ENCODE peak calls at places on chromosomes 3 and 15, in seven cellular contexts. F is tibial nerve, G is HCT116, O is psoas muscle, P is gastrocnemius medialis, A is uterus, W is IMR-90. Y is an unnamed sample.

GRCh38 chr3:160084998-160085397 is 96.4 kb downstream of the IL12A start:
- DNase-seq in W (no peak), O (no peak), G (no peak), P (no peak), F (no peak), A (no peak), Y (peak)

GRCh38 chr15:62899090-62899493 is 143.5 kb upstream of the TPM1 start:
- DNase-seq in W (no peak), F (no peak), P (no peak), O (no peak), A (peak), G (no peak), Y (no peak)

GRCh38 chr3:277873-278272 is 81.3 kb downstream of the CHL1 start:
- DNase-seq in O (no peak), W (no peak), A (no peak), P (no peak), F (no peak), G (no peak), Y (no peak)

GRCh38 chr3:59737209-59737608 is 687.4 kb upstream of the CFAP20DC start:
- DNase-seq in O (no peak), G (no peak), A (no peak), P (no peak), F (no peak), W (no peak), Y (no peak)

GRCh38 chr3:119145500-119146167 is at the start of gene TEX55:
- DNase-seq in P (no peak), F (no peak), O (no peak), A (no peak), G (peak), W (peak), Y (peak)

GRCh38 chr15:40893733-40894688 is at the start of gene VPS18:
- DNase-seq in W (peak), F (peak), P (peak), O (peak), A (peak), G (peak), Y (peak)

GRCh38 chr3:27311400-27311799 is 57.8 kb downstream of the NEK10 start:
- DNase-seq in O (no peak), F (no peak), A (no peak), G (peak), W (peak), P (no peak), Y (peak)

GRCh38 chr3:29525254-29525881 is 244.5 kb downstream of the RBMS3 start:
- DNase-seq in G (no peak), P (peak), O (peak), W (peak), A (peak), F (peak), Y (no peak)

GRCh38 chr3:159804726-159805410 is 183.8 kb upstream of the IL12A start:
- DNase-seq in W (peak), A (peak), P (peak), G (peak), F (peak), O (peak), Y (no peak)

GRCh38 chr15:85950101-85950500 is 129.6 kb upstream of the AGBL1 start:
- DNase-seq in O (peak), P (peak), G (no peak), A (no peak), W (no peak), F (no peak), Y (no peak)

GRCh38 chr15:72851586-72851985 is 68.0 kb upstream of the ADPGK start:
- DNase-seq in G (no peak), W (no peak), A (no peak), P (no peak), F (no peak), O (no peak), Y (no peak)

GRCh38 chr3:195047536-195047935 is 223.4 kb downstream of the XXYLT1 start:
- DNase-seq in A (no peak), G (no peak), W (no peak), F (no peak), P (no peak), O (no peak), Y (no peak)

DNA sequence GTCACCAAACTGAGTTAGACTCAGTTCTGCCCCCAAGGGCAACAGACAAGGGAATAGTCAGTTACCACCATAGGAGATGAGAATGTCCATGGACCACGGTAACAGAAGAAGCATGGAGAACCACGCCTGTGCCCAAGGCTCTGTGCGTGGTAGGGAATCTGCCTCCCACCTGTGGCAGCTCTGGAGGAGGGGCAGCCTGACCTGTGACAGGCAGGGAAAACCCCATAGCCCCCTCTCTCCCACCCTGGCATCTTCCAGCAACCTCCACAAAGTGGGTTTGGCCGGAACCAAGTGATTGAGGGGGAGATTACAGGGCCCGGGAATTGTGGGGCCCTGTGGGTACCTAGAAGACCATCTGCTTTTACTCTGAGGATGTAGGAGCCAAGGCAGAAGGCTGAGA is 14.3 kb upstream of the LTF start:
- DNase-seq in F (no peak), A (no peak), W (no peak), G (no peak), P (no peak), O (no peak), Y (no peak)
- H3K27ac ChIP-seq in F (no peak), A (no peak), W (no peak), G (no peak), P (no peak), O (no peak), Y (no peak)

DNA sequence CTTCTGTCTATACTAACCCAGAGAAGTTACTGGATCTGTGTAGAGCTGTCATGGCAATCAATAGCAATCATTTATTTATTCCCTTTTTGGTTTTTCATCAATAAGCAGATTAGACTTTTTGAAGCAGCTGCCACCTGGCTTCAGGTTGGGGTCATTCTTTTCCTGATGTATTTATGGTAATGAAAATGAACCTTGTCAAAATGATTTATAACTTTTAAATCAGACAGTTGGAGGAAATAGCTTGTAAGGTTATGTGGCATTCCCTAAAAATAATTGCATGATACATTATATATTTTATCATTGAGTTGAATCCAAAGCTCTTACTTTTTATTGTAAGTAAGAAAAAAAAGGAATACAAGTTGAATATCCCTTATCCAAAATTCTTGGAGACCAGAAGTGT is 8.6 kb downstream of the TIPARP start:
- DNase-seq in O (no peak), W (no peak), F (no peak), G (no peak), P (no peak), A (no peak), Y (no peak)
- H3K27ac ChIP-seq in O (no peak), W (no peak), F (no peak), G (no peak), P (no peak), A (no peak), Y (peak)

GRCh38 chr3:187019542-187020072 is 89.3 kb downstream of the ST6GAL1 start:
- DNase-seq in P (no peak), O (no peak), A (no peak), F (no peak), W (no peak), G (no peak), Y (no peak)

GRCh38 chr3:187020376-187020775 is 90.0 kb downstream of the ST6GAL1 start:
- DNase-seq in G (no peak), F (no peak), A (no peak), O (no peak), P (no peak), W (no peak), Y (no peak)

GRCh38 chr3:187015903-187016638 is 85.7 kb downstream of the ST6GAL1 start:
- DNase-seq in G (no peak), W (no peak), A (no peak), F (no peak), O (no peak), P (no peak), Y (no peak)

GRCh38 chr3:187016639-187017345 is 86.5 kb downstream of the ST6GAL1 start:
- DNase-seq in G (no peak), O (no peak), F (no peak), W (peak), P (no peak), A (no peak), Y (peak)

GRCh38 chr3:187017511-187018230 is 87.3 kb downstream of the ST6GAL1 start:
- DNase-seq in A (no peak), F (no peak), G (no peak), W (no peak), O (no peak), P (no peak), Y (no peak)
- H3K27ac ChIP-seq in A (no peak), F (no peak), G (no peak), W (no peak), O (no peak), P (no peak), Y (peak)

GRCh38 chr3:109112946-109113345 is 5.0 kb downstream of the MORC1 start:
- DNase-seq in O (no peak), G (no peak), W (no peak), P (no peak), A (no peak), F (no peak), Y (no peak)

GRCh38 chr3:109115451-109115850 is 2.5 kb downstream of the MORC1 start:
- DNase-seq in A (no peak), P (no peak), G (no peak), O (no peak), W (peak), F (no peak), Y (no peak)

GRCh38 chr3:109117939-109118338 is at the start of gene MORC1:
- DNase-seq in O (peak), A (no peak), W (no peak), G (no peak), F (no peak), P (no peak), Y (no peak)

GRCh38 chr3:109113361-109113760 is 4.6 kb downstream of the MORC1 start:
- DNase-seq in G (no peak), F (no peak), W (no peak), P (no peak), O (no peak), A (no peak), Y (no peak)

GRCh38 chr3:109114746-109115145 is 3.2 kb downstream of the MORC1 start:
- DNase-seq in F (no peak), P (no peak), W (no peak), G (no peak), O (no peak), A (no peak), Y (no peak)
- H3K27ac ChIP-seq in F (no peak), P (no peak), W (no peak), G (no peak), O (no peak), A (no peak), Y (no peak)

DNA sequence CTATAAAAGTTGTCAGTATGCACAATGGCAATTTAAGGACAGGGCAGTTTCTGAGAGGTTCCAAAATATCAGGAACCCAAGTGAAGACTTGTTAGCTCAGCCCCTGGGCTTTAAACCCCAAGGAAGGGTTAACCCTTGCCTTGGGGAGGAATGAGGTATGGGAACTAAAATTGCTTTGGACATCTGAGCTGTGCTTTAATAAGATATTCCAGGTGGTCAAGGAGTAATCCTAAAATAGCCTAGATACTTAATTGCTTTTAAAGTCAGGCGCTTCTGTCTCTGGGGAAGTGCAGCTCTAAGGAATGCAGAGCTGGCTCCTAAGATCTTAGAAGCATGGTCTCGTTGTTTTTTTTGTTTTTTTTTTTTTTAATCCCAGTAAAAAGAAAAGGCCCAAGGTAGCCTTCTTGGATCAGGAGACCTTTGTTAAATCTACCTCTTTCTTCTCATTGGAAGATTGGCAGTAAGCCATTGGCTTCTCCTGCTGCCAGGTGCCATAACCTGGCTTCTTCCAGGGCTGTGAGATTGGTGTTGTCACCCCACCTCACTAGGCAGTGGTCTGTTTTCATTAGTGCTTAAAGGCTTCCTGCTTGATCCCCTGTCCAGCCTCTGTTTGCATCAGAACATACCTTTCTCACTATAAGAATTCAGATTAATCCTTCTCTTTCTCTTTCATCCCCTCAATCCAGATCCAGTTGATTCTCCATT is 24.5 kb downstream of the ARID3B start:
- DNase-seq in G (no peak), F (no peak), O (no peak), P (no peak), W (no peak), A (no peak), Y (no peak)
- H3K27ac ChIP-seq in G (no peak), F (no peak), O (peak), P (no peak), W (no peak), A (no peak), Y (no peak)

GRCh38 chr15:69390575-69390974 is 23.6 kb upstream of the KIF23 start:
- DNase-seq in W (peak), A (no peak), P (no peak), F (no peak), O (no peak), G (no peak), Y (peak)
- H3K27ac ChIP-seq in W (no peak), A (no peak), P (no peak), F (no peak), O (no peak), G (no peak), Y (peak)

DNA sequence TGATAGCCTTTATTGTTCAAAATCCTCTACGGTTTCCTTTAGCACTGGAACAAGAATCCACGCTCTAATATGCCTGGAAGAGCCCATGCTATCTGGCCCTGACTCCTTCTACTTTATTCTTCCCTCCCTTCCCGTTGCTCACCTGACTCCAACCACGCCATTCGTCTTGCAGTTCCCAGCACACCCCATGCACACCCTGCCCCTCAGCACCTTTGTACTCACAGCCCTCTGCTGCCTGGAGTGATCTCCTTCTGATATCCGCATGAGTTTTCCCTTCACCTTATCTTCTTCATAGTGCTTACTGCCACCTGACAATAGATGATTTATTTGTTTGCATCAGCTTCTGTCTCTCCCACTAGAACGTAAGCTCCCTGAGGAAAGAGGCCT is 16.6 kb upstream of the BCL2A1 start:
- DNase-seq in W (no peak), A (no peak), G (no peak), O (no peak), P (no peak), F (no peak), Y (no peak)
- H3K27ac ChIP-seq in W (no peak), A (no peak), G (no peak), O (no peak), P (no peak), F (no peak), Y (no peak)

DNA sequence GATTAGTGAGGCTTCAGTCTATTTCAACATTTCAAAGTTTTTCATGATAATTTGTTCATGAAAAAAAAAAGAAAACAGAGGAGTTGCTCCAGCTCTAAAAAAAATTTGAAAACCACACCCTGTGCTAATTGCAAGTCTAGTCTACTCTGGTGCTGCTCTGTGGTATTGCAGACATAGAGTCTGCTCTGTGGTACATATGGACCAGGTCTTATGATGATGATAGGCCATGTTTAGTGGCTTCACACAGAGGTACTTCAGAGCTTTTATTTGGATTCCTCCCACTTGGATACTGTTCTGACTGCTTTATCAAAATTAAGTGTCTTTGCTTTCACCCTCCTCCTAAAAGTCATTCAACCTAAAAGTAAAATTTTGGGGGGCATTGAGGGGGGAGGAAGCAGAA is 160.8 kb downstream of the ALCAM start:
- DNase-seq in A (no peak), P (no peak), W (no peak), G (no peak), F (no peak), O (no peak), Y (no peak)
- H3K27ac ChIP-seq in A (no peak), P (no peak), W (no peak), G (no peak), F (no peak), O (no peak), Y (peak)

GRCh38 chr3:171169866-171170265 is 143.3 kb upstream of the SLC2A2 start:
- DNase-seq in W (no peak), A (no peak), P (no peak), G (no peak), F (no peak), O (no peak), Y (no peak)

GRCh38 chr3:171168086-171168485 is 141.6 kb upstream of the SLC2A2 start:
- DNase-seq in P (no peak), W (peak), O (no peak), G (no peak), F (no peak), A (no peak), Y (no peak)

GRCh38 chr3:171169443-171169842 is 142.9 kb upstream of the SLC2A2 start:
- DNase-seq in W (no peak), A (no peak), O (no peak), G (no peak), P (no peak), F (no peak), Y (no peak)

GRCh38 chr3:171165986-171166385 is 139.5 kb upstream of the SLC2A2 start:
- DNase-seq in O (no peak), W (no peak), F (no peak), A (no peak), P (no peak), G (no peak), Y (no peak)

GRCh38 chr3:171168551-171168950 is 142.0 kb upstream of the SLC2A2 start:
- DNase-seq in A (no peak), G (no peak), W (no peak), O (no peak), P (no peak), F (no peak), Y (no peak)
- H3K27ac ChIP-seq in A (no peak), G (no peak), W (no peak), O (no peak), P (no peak), F (no peak), Y (no peak)

Y was measured in epithelial cell of prostate.